ENCODE peak calls at places on chromosomes 4 and X, in six cellular contexts. One of them, this sample, is unnamed.

GRCh38 chr4:150385606-150386005 is 196.3 kb upstream of the MAB21L2 start:
- DNase-seq in fibroblast of the aortic adventitia: peak; percentile 98
- DNase-seq in NCI-H2081 treated with DMSO at 0.1 percent for 48 hours: no peak
- DNase-seq in RWPE2: no peak
- DNase-seq in PC-3: peak; percentile 49
- DNase-seq in T-cell: no peak
- DNase-seq in this sample: no peak

GRCh38 chr4:165700855-165701254 is 172.2 kb upstream of the TLL1 start:
- DNase-seq in fibroblast of the aortic adventitia: no peak
- DNase-seq in RWPE2: no peak
- DNase-seq in NCI-H2081 treated with DMSO at 0.1 percent for 48 hours: no peak
- DNase-seq in PC-3: peak; percentile 42
- DNase-seq in T-cell: no peak
- DNase-seq in this sample: no peak

GRCh38 chr4:150411527-150411926 is 170.4 kb upstream of the MAB21L2 start:
- DNase-seq in PC-3: no peak
- DNase-seq in RWPE2: no peak
- DNase-seq in T-cell: no peak
- DNase-seq in NCI-H2081 treated with DMSO at 0.1 percent for 48 hours: peak; percentile 45
- DNase-seq in fibroblast of the aortic adventitia: peak; percentile 6
- DNase-seq in this sample: no peak

GRCh38 chr4:30380404-30380998 is 339.7 kb upstream of the PCDH7 start:
- DNase-seq in NCI-H2081 treated with DMSO at 0.1 percent for 48 hours: peak; percentile 15
- DNase-seq in PC-3: peak; percentile 79
- DNase-seq in fibroblast of the aortic adventitia: peak; percentile 76
- DNase-seq in T-cell: no peak
- DNase-seq in RWPE2: no peak
- DNase-seq in this sample: no peak

GRCh38 chr4:120466429-120466828 is 399.8 kb upstream of the MAD2L1 start:
- DNase-seq in fibroblast of the aortic adventitia: no peak
- DNase-seq in NCI-H2081 treated with DMSO at 0.1 percent for 48 hours: no peak
- DNase-seq in T-cell: no peak
- DNase-seq in PC-3: no peak
- DNase-seq in RWPE2: no peak
- DNase-seq in this sample: no peak

GRCh38 chrX:39875834-39876625 is 221.7 kb downstream of the BCOR start:
- DNase-seq in T-cell: no peak
- DNase-seq in fibroblast of the aortic adventitia: no peak
- DNase-seq in PC-3: no peak
- DNase-seq in RWPE2: no peak
- DNase-seq in NCI-H2081 treated with DMSO at 0.1 percent for 48 hours: no peak
- DNase-seq in this sample: no peak

GRCh38 chrX:123964155-123964554 is 2.6 kb downstream of the STAG2 start:
- DNase-seq in fibroblast of the aortic adventitia: peak; percentile 41
- DNase-seq in PC-3: peak; percentile 17
- DNase-seq in NCI-H2081 treated with DMSO at 0.1 percent for 48 hours: no peak
- DNase-seq in T-cell: no peak
- DNase-seq in RWPE2: no peak
- DNase-seq in this sample: no peak

GRCh38 chrX:48958635-48959094 is 1.3 kb upstream of the OTUD5 start:
- DNase-seq in PC-3: peak; percentile 53
- DNase-seq in T-cell: no peak
- DNase-seq in RWPE2: no peak
- DNase-seq in fibroblast of the aortic adventitia: peak; percentile 70
- DNase-seq in NCI-H2081 treated with DMSO at 0.1 percent for 48 hours: no peak
- DNase-seq in this sample: peak; percentile 70

GRCh38 chrX:107675823-107676555 is 47.7 kb downstream of the PRPS1 start:
- DNase-seq in RWPE2: no peak
- DNase-seq in T-cell: no peak
- DNase-seq in PC-3: no peak
- DNase-seq in NCI-H2081 treated with DMSO at 0.1 percent for 48 hours: no peak
- DNase-seq in fibroblast of the aortic adventitia: peak; percentile 57
- DNase-seq in this sample: no peak

GRCh38 chr4:148145475-148145874 is 296.7 kb downstream of the NR3C2 start:
- DNase-seq in fibroblast of the aortic adventitia: no peak
- DNase-seq in NCI-H2081 treated with DMSO at 0.1 percent for 48 hours: no peak
- DNase-seq in RWPE2: no peak
- DNase-seq in T-cell: no peak
- DNase-seq in PC-3: no peak
- DNase-seq in this sample: no peak

GRCh38 chr4:181176306-181176705 is 1066.9 kb upstream of the TENM3 start:
- DNase-seq in RWPE2: no peak
- DNase-seq in NCI-H2081 treated with DMSO at 0.1 percent for 48 hours: no peak
- DNase-seq in fibroblast of the aortic adventitia: no peak
- DNase-seq in T-cell: no peak
- DNase-seq in PC-3: no peak
- DNase-seq in this sample: no peak

GRCh38 chr4:164731827-164732474 is 22.0 kb upstream of the SMIM31 start:
- DNase-seq in T-cell: peak; percentile 5
- DNase-seq in PC-3: peak; percentile 63
- DNase-seq in NCI-H2081 treated with DMSO at 0.1 percent for 48 hours: no peak
- DNase-seq in RWPE2: no peak
- DNase-seq in fibroblast of the aortic adventitia: peak; percentile 50
- DNase-seq in this sample: peak; percentile 19

GRCh38 chrX:75746891-75747639 is 38.0 kb downstream of the MAGEE2 start:
- DNase-seq in fibroblast of the aortic adventitia: peak; percentile 2
- DNase-seq in T-cell: no peak
- DNase-seq in PC-3: peak; percentile 22
- DNase-seq in NCI-H2081 treated with DMSO at 0.1 percent for 48 hours: no peak
- DNase-seq in RWPE2: no peak
- DNase-seq in this sample: peak; percentile 35

GRCh38 chr4:158819942-158820786 is 51.3 kb downstream of the FNIP2 start:
- DNase-seq in PC-3: peak; percentile 19
- DNase-seq in RWPE2: no peak
- DNase-seq in T-cell: no peak
- DNase-seq in fibroblast of the aortic adventitia: no peak
- DNase-seq in NCI-H2081 treated with DMSO at 0.1 percent for 48 hours: no peak
- DNase-seq in this sample: no peak

GRCh38 chrX:118459494-118459893 is 36.1 kb upstream of the DOCK11 start:
- DNase-seq in PC-3: peak; percentile 52
- DNase-seq in T-cell: peak; percentile 6
- DNase-seq in RWPE2: no peak
- DNase-seq in NCI-H2081 treated with DMSO at 0.1 percent for 48 hours: peak; percentile 45
- DNase-seq in fibroblast of the aortic adventitia: peak; percentile 74
- DNase-seq in this sample: no peak

GRCh38 chrX:65706041-65706828 is 38.8 kb downstream of the MSN start:
- DNase-seq in RWPE2: peak; percentile 48
- DNase-seq in NCI-H2081 treated with DMSO at 0.1 percent for 48 hours: no peak
- DNase-seq in PC-3: peak; percentile 69
- DNase-seq in fibroblast of the aortic adventitia: peak; percentile 72
- DNase-seq in T-cell: no peak
- DNase-seq in this sample: peak; percentile 46

GRCh38 chr4:49032440-49033161 is 46.5 kb downstream of the CWH43 start:
- DNase-seq in PC-3: peak; percentile 54
- DNase-seq in fibroblast of the aortic adventitia: peak; percentile 13
- DNase-seq in NCI-H2081 treated with DMSO at 0.1 percent for 48 hours: no peak
- DNase-seq in RWPE2: no peak
- DNase-seq in T-cell: no peak
- DNase-seq in this sample: peak; percentile 18

GRCh38 chr4:88573995-88574394 is 18.3 kb upstream of the HERC3 start:
- DNase-seq in fibroblast of the aortic adventitia: peak; percentile 34
- DNase-seq in RWPE2: no peak
- DNase-seq in PC-3: peak; percentile 16
- DNase-seq in T-cell: no peak
- DNase-seq in NCI-H2081 treated with DMSO at 0.1 percent for 48 hours: no peak
- DNase-seq in this sample: no peak

GRCh38 chr4:10008208-10009005 is 12.9 kb downstream of the SLC2A9 start:
- DNase-seq in RWPE2: no peak
- DNase-seq in T-cell: no peak
- DNase-seq in NCI-H2081 treated with DMSO at 0.1 percent for 48 hours: peak; percentile 37
- DNase-seq in fibroblast of the aortic adventitia: peak; percentile 57
- DNase-seq in PC-3: peak; percentile 78
- DNase-seq in this sample: no peak

GRCh38 chrX:102684772-102685520 is 27.3 kb upstream of the GPRASP2 start:
- DNase-seq in T-cell: no peak
- DNase-seq in NCI-H2081 treated with DMSO at 0.1 percent for 48 hours: no peak
- DNase-seq in PC-3: no peak
- DNase-seq in RWPE2: no peak
- DNase-seq in fibroblast of the aortic adventitia: no peak
- DNase-seq in this sample: no peak

GRCh38 chr4:5409980-5410618 is 298.3 kb downstream of the EVC2 start:
- DNase-seq in NCI-H2081 treated with DMSO at 0.1 percent for 48 hours: no peak
- DNase-seq in fibroblast of the aortic adventitia: no peak
- DNase-seq in T-cell: no peak
- DNase-seq in RWPE2: no peak
- DNase-seq in PC-3: no peak
- DNase-seq in this sample: no peak

GRCh38 chr4:114474401-114474800 is 124.2 kb upstream of the UGT8 start:
- DNase-seq in PC-3: no peak
- DNase-seq in NCI-H2081 treated with DMSO at 0.1 percent for 48 hours: no peak
- DNase-seq in fibroblast of the aortic adventitia: no peak
- DNase-seq in RWPE2: no peak
- DNase-seq in T-cell: no peak
- DNase-seq in this sample: no peak

GRCh38 chr4:88211473-88212252 is 53.2 kb upstream of the ABCG2 start:
- DNase-seq in NCI-H2081 treated with DMSO at 0.1 percent for 48 hours: no peak
- DNase-seq in fibroblast of the aortic adventitia: peak; percentile 68
- DNase-seq in PC-3: peak; percentile 81
- DNase-seq in RWPE2: no peak
- DNase-seq in T-cell: peak; percentile 14
- DNase-seq in this sample: peak; percentile 70

GRCh38 chr4:156962551-156962974 is 9.0 kb downstream of the PDGFC start:
- DNase-seq in NCI-H2081 treated with DMSO at 0.1 percent for 48 hours: no peak
- DNase-seq in T-cell: no peak
- DNase-seq in fibroblast of the aortic adventitia: peak; percentile 85
- DNase-seq in PC-3: peak; percentile 73
- DNase-seq in RWPE2: no peak
- DNase-seq in this sample: no peak

GRCh38 chr4:74875451-74875850 is 57.5 kb upstream of the PARM1 start:
- DNase-seq in RWPE2: no peak
- DNase-seq in PC-3: no peak
- DNase-seq in NCI-H2081 treated with DMSO at 0.1 percent for 48 hours: no peak
- DNase-seq in T-cell: no peak
- DNase-seq in fibroblast of the aortic adventitia: no peak
- DNase-seq in this sample: no peak

GRCh38 chr4:151822331-151822730 is 61.5 kb upstream of the GATB start:
- DNase-seq in NCI-H2081 treated with DMSO at 0.1 percent for 48 hours: no peak
- DNase-seq in PC-3: no peak
- DNase-seq in RWPE2: no peak
- DNase-seq in T-cell: no peak
- DNase-seq in fibroblast of the aortic adventitia: no peak
- DNase-seq in this sample: no peak

GRCh38 chr4:136651932-136652331 is 880.4 kb downstream of the PCDH18 start:
- DNase-seq in T-cell: no peak
- DNase-seq in fibroblast of the aortic adventitia: no peak
- DNase-seq in RWPE2: no peak
- DNase-seq in NCI-H2081 treated with DMSO at 0.1 percent for 48 hours: no peak
- DNase-seq in PC-3: no peak
- DNase-seq in this sample: no peak

GRCh38 chr4:169116270-169116901 is 106.3 kb upstream of the CBR4 start:
- DNase-seq in fibroblast of the aortic adventitia: peak; percentile 60
- DNase-seq in NCI-H2081 treated with DMSO at 0.1 percent for 48 hours: no peak
- DNase-seq in PC-3: peak; percentile 46
- DNase-seq in RWPE2: peak; percentile 62
- DNase-seq in T-cell: no peak
- DNase-seq in this sample: no peak

GRCh38 chrX:100768679-100769338 is 36.9 kb upstream of the SYTL4 start:
- DNase-seq in PC-3: peak; percentile 87
- DNase-seq in RWPE2: peak; percentile 38
- DNase-seq in fibroblast of the aortic adventitia: peak; percentile 76
- DNase-seq in NCI-H2081 treated with DMSO at 0.1 percent for 48 hours: peak; percentile 11
- DNase-seq in T-cell: peak; percentile 75
- DNase-seq in this sample: peak; percentile 81

This sample was measured in adrenal gland.